ENCODE peak calls at places on chromosomes 12 and 14, in ten cellular contexts. J, C, A, H, D, K, Y, T, X and R are unnamed samples.

GRCh38 chr12:11015775-11016430 is 6.5 kb downstream of the TAS2R19 start:
- DNase-seq in J (no peak), C (no peak), A (no peak), H (peak), D (no peak), K (no peak), Y (no peak), T (no peak), X (no peak), R (no peak)

GRCh38 chr14:106872619-106873446 is 1346.5 kb downstream of the TMEM121 start:
- DNase-seq in J (peak), C (no peak), A (peak), H (no peak), D (no peak), K (peak), Y (peak), T (no peak), X (no peak), R (peak)

GRCh38 chr12:70365648-70366518 is at the start of gene KCNMB4:
- DNase-seq in J (peak), C (no peak), A (no peak), H (peak), D (peak), K (peak), Y (peak), T (no peak), X (peak), R (peak)

GRCh38 chr14:72893636-72894322 is at the start of gene DPF3:
- DNase-seq in J (peak), C (peak), A (peak), H (peak), D (peak), K (peak), Y (peak), T (peak), X (peak), R (peak)

GRCh38 chr12:31923063-31923412 is 36.2 kb upstream of the RESF1 start:
- DNase-seq in J (no peak), C (no peak), A (peak), H (no peak), D (no peak), K (no peak), Y (no peak), T (no peak), X (no peak), R (no peak)

GRCh38 chr12:62581288-62582064 is 114.8 kb downstream of the MON2 start:
- DNase-seq in J (peak), C (peak), A (no peak), H (peak), D (peak), K (no peak), Y (no peak), T (no peak), X (peak), R (peak)

GRCh38 chr14:56085471-56085870 is 32.7 kb upstream of the PELI2 start:
- DNase-seq in J (no peak), C (no peak), A (no peak), H (no peak), D (no peak), K (no peak), Y (no peak), T (no peak), X (no peak), R (no peak)

GRCh38 chr12:29640589-29641345 is 143.0 kb downstream of the TMTC1 start:
- DNase-seq in J (peak), C (no peak), A (peak), H (peak), D (no peak), K (peak), Y (peak), T (no peak), X (peak), R (no peak)

GRCh38 chr14:63045234-63045611 is at the start of gene KCNH5:
- DNase-seq in J (peak), C (no peak), A (peak), H (peak), D (peak), K (peak), Y (peak), T (no peak), X (peak), R (no peak)

GRCh38 chr14:50607181-50607580 is 47.2 kb downstream of the ATL1 start:
- DNase-seq in J (no peak), C (no peak), A (no peak), H (no peak), D (no peak), K (no peak), Y (no peak), T (no peak), X (no peak), R (no peak)

GRCh38 chr14:60485600-60486251 is at the start of gene C14orf39:
- DNase-seq in J (no peak), C (no peak), A (no peak), H (peak), D (peak), K (peak), Y (peak), T (no peak), X (peak), R (no peak)

DNA sequence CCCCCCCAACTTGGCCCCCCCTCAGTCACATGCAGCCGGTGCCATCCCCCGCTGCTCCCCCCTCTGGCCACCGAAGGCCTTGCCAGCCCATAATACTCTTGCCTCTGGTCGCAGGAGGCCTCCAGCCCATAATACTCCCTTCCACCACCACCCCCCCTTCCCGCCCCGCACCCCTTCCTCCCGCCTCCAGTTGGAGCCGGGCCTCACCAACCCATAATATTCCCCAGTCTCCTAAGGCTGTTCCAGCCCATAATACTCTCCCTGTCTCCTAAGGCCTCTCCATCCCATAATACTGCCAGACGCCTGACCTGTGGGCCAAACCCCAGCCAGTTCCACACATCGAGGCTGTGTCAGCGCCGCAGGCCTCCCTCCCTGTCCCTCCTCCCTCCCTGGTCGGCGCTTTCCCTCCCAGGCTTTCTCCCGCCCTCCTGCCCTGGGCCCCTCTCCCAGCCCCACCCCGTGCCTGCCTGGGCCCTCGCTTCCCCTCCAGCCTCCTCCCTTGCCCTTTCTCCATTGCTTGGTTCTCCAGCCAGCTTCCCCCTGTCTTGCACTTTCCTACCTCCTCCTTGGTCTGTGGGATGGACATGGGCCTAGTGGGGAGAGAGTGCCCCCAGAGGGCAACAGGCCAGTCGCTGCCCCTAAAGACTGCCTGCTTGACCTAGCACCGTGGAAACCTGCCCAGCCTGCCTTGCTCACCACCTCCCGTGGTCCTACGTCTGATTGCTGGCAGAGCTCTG is 6.8 kb upstream of the CHD4 start:
- DNase-seq in J (peak), C (peak), A (peak), H (peak), D (peak), K (peak), Y (peak), T (peak), X (peak), R (peak)
- TF ChIP-seq CTCF in J (no peak), C (no peak), A (peak), H (peak), D (peak), K (no peak), Y (peak), T (no peak), X (peak), R (peak)

DNA sequence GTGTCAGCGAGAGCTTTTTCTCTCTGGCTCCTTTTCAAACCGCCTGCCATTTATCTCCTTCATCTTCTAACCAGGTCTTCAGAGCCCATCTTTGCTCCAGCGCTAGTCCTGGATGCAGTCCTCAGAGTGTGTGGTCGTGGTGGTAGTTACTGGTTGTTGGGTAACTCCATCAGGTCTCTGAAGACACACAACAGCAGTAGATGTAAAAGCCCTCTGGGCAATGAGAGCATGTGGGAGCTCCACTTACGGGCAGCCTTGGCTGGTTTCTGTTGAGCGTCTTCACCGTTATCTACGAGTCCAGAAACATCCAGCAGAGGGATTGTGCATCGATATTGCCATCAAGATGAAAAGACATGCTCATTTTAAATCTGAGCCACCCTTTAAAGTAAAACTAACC is 61.2 kb downstream of the FBXL14 start:
- DNase-seq in J (no peak), C (no peak), A (no peak), H (no peak), D (no peak), K (no peak), Y (no peak), T (no peak), X (no peak), R (peak)
- TF ChIP-seq CTCF in J (no peak), C (no peak), A (peak), H (no peak), D (no peak), K (no peak), Y (no peak), T (no peak), X (no peak), R (no peak)

DNA sequence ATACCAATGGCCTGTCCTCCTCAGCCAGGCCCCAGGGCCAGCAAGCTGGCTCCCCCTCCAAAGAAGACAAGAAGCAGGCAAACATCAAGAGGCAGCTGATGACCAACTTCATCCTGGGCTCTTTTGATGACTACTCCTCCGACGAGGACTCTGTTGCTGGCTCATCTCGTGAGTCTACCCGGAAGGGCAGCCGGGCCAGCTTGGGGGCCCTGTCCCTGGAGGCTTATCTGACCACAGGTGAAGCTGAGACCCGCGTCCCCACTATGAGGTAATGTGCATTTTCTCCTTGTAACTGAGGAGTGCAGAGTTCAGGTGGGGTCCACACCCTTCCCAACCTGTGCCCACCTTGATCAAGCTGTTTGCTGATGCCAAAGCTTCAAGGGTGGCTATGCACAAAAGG is 23.4 kb downstream of the ACACB start:
- DNase-seq in J (no peak), C (no peak), A (no peak), H (no peak), D (no peak), K (peak), Y (no peak), T (no peak), X (no peak), R (no peak)
- TF ChIP-seq CTCF in J (no peak), C (no peak), A (no peak), H (no peak), D (no peak), K (no peak), Y (no peak), T (no peak), X (no peak), R (no peak)

DNA sequence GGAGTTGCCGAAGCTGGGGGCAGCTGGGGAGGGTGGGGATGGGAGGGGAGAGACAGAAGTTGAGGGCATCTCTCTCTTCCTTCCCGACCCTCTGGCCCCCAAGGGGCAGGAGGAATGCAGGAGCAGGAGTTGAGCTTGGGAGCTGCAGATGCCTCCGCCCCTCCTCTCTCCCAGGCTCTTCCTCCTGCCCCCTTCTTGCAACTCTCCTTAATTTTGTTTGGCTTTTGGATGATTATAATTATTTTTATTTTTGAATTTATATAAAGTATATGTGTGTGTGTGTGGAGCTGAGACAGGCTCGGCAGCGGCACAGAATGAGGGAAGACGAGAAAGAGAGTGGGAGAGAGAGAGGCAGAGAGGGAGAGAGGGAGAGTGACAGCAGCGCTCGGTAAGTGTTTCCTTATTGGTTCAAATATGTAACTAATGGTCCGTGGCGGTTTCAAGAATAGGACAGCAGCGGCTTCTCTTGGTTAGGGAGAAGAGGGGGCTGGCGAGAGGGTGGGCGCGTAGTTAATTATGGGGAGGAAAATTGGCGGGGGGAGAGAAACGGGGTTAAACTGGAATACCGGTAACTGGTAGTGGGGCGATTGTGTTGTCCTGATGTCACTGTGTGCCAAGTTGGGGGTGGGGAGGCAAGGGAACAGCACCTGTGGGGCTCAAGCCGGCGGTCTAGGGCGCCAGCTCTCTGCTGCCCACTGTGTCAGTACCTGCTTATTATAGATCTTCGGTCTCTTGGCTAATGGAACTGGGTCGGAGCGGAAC is 8.4 kb downstream of the HOXC8 start:
- DNase-seq in J (no peak), C (no peak), A (no peak), H (no peak), D (no peak), K (peak), Y (peak), T (no peak), X (peak), R (peak)
- TF ChIP-seq CTCF in J (no peak), C (no peak), A (no peak), H (no peak), D (no peak), K (no peak), Y (peak), T (no peak), X (no peak), R (no peak)

GRCh38 chr12:78036889-78037288 is 206.2 kb downstream of the NAV3 start:
- DNase-seq in J (no peak), C (no peak), A (no peak), H (no peak), D (no peak), K (no peak), Y (no peak), T (no peak), X (no peak), R (no peak)

GRCh38 chr12:78038986-78039385 is 208.3 kb downstream of the NAV3 start:
- DNase-seq in J (no peak), C (no peak), A (no peak), H (no peak), D (no peak), K (no peak), Y (no peak), T (no peak), X (no peak), R (no peak)

GRCh38 chr12:78038541-78038940 is 207.8 kb downstream of the NAV3 start:
- DNase-seq in J (no peak), C (no peak), A (no peak), H (no peak), D (no peak), K (no peak), Y (no peak), T (no peak), X (no peak), R (no peak)

GRCh38 chr12:78035913-78036658 is 205.4 kb downstream of the NAV3 start:
- DNase-seq in J (no peak), C (no peak), A (no peak), H (no peak), D (no peak), K (no peak), Y (no peak), T (no peak), X (peak), R (no peak)

DNA sequence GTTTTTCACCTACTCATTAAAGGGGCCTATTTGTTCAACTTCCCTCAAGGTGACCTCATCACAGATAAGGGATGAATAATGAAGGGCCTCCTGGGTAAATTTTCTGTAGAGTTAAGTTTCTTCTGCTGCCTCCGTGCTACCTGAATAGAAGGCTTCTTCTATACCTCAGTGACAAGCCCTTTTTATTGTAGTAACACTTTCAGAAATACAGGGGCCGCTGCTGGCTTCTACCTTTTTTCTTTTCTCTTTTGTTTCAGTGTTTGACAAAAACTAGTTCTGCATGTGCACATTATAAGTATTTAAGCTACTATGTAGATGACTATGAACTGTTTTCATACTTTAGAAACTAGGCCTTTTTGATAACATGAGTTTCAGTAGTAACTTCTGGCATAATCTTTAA is 207.0 kb downstream of the NAV3 start:
- DNase-seq in J (no peak), C (no peak), A (no peak), H (no peak), D (no peak), K (no peak), Y (no peak), T (no peak), X (no peak), R (no peak)
- TF ChIP-seq CTCF in J (no peak), C (no peak), A (no peak), H (no peak), D (no peak), K (no peak), Y (no peak), T (no peak), X (peak), R (no peak)